ENCODE peak calls at places on chromosomes 13 and 19, in seven cellular contexts. S is stimulated activated CD4-positive, alpha-beta T cell treated with anti-CD3 and anti-CD28 coated beads, Interleukin-4, amount 100 ng/mL, for 24 hours; K is fibroblast of lung; J is right cardiac atrium; T is activated T-cell treated with anti-CD3 and anti-CD28 coated beads for 48 hours; Z is HTR-8/SVneo; W is KBM-7. P is an unnamed sample.
A peak's percentile ranks its signal among the peaks of the same experiment; 100 is the strongest.

GRCh38 chr19:18223860-18224524 is 2.2 kb downstream of the PDE4C start:
- DNase-seq in S (peak; percentile 21), K (no peak), J (peak; percentile 84), T (peak; percentile 54), Z (peak; percentile 70), W (peak; percentile 65), P (peak; percentile 25)

GRCh38 chr13:31421756-31422155 is 222.0 kb downstream of the B3GLCT start:
- DNase-seq in S (no peak), K (no peak), J (no peak), T (no peak), Z (no peak), W (no peak), P (no peak)

GRCh38 chr13:85603735-85604134 is 195.5 kb downstream of the SLITRK6 start:
- DNase-seq in S (no peak), K (no peak), J (no peak), T (no peak), Z (no peak), W (no peak), P (no peak)

GRCh38 chr19:34580055-34580336 is 97.0 kb downstream of the SCGB2B2 start:
- DNase-seq in S (no peak), K (no peak), J (no peak), T (no peak), Z (no peak), W (no peak), P (no peak)

GRCh38 chr19:45887311-45887710 is 1.4 kb upstream of the IRF2BP1 start:
- DNase-seq in S (no peak), K (peak; percentile 23), J (no peak), T (no peak), Z (no peak), W (no peak), P (no peak)

GRCh38 chr13:101144808-101145419 is 271.4 kb downstream of the NALCN start:
- DNase-seq in S (peak; percentile 27), K (peak; percentile 47), J (no peak), T (no peak), Z (peak; percentile 18), W (peak; percentile 64), P (peak; percentile 16)

GRCh38 chr19:5006201-5006600 is 37.3 kb downstream of the KDM4B start:
- DNase-seq in S (no peak), K (peak; percentile 34), J (peak; percentile 49), T (no peak), Z (peak; percentile 19), W (no peak), P (no peak)

GRCh38 chr19:32287811-32288227 is 57.6 kb upstream of the ZNF507 start:
- DNase-seq in S (no peak), K (peak; percentile 8), J (peak; percentile 89), T (peak; percentile 1), Z (peak; percentile 49), W (peak; percentile 65), P (no peak)

GRCh38 chr19:33950141-33950805 is 153.6 kb downstream of the KCTD15 start:
- DNase-seq in S (no peak), K (no peak), J (no peak), T (no peak), Z (no peak), W (no peak), P (no peak)

GRCh38 chr13:35927554-35927953 is 203.6 kb downstream of the DCLK1 start:
- DNase-seq in S (no peak), K (peak; percentile 91), J (no peak), T (no peak), Z (peak; percentile 11), W (no peak), P (no peak)

GRCh38 chr13:40595693-40596092 is 70.7 kb downstream of the FOXO1 start:
- DNase-seq in S (no peak), K (peak; percentile 21), J (no peak), T (no peak), Z (no peak), W (no peak), P (no peak)

GRCh38 chr13:90867336-90867683 is 480.2 kb upstream of the MIR17HG start:
- DNase-seq in S (no peak), K (peak; percentile 65), J (peak; percentile 63), T (peak; percentile 9), Z (peak; percentile 26), W (peak; percentile 85), P (no peak)

GRCh38 chr19:58538257-58539168 is 5.4 kb upstream of the TRIM28 start:
- DNase-seq in S (peak; percentile 44), K (no peak), J (peak; percentile 87), T (no peak), Z (no peak), W (no peak), P (no peak)

GRCh38 chr13:76944457-76944856 is 3.9 kb upstream of the ACOD1 start:
- DNase-seq in S (no peak), K (peak; percentile 69), J (no peak), T (no peak), Z (no peak), W (no peak), P (no peak)

GRCh38 chr13:112467236-112467635 is 91.1 kb downstream of the SPACA7 start:
- DNase-seq in S (no peak), K (no peak), J (no peak), T (no peak), Z (no peak), W (no peak), P (no peak)

GRCh38 chr19:14090509-14091085 is at the start of gene SAMD1:
- DNase-seq in S (peak; percentile 82), K (peak; percentile 88), J (peak; percentile 97), T (peak; percentile 77), Z (peak; percentile 80), W (peak; percentile 48), P (peak; percentile 61)

GRCh38 chr13:112454648-112455334 is 78.6 kb downstream of the SPACA7 start:
- DNase-seq in S (no peak), K (no peak), J (no peak), T (no peak), Z (no peak), W (no peak), P (no peak)

GRCh38 chr19:53906211-53907192 is 2.6 kb upstream of the CACNG7 start:
- DNase-seq in S (peak; percentile 70), K (no peak), J (peak; percentile 83), T (peak; percentile 67), Z (peak; percentile 64), W (no peak), P (peak; percentile 69)

GRCh38 chr13:109152941-109153340 is 523.5 kb downstream of the MYO16 start:
- DNase-seq in S (no peak), K (peak; percentile 48), J (no peak), T (no peak), Z (no peak), W (no peak), P (no peak)

GRCh38 chr19:57465680-57466381 is 8.9 kb upstream of the VN1R1 start:
- DNase-seq in S (no peak), K (no peak), J (no peak), T (no peak), Z (no peak), W (peak; percentile 73), P (no peak)

GRCh38 chr13:20814224-20814910 is 40.6 kb upstream of the EEF1AKMT1 start:
- DNase-seq in S (no peak), K (peak; percentile 95), J (peak; percentile 93), T (no peak), Z (peak; percentile 69), W (no peak), P (no peak)

GRCh38 chr13:110841406-110841805 is 73.5 kb downstream of the ANKRD10 start:
- DNase-seq in S (no peak), K (no peak), J (no peak), T (no peak), Z (no peak), W (no peak), P (no peak)

GRCh38 chr13:44537238-44537637 is 38.9 kb downstream of the TSC22D1 start:
- DNase-seq in S (no peak), K (no peak), J (no peak), T (no peak), Z (no peak), W (no peak), P (no peak)

GRCh38 chr13:23510979-23511735 is 59.1 kb upstream of the TNFRSF19 start:
- DNase-seq in S (no peak), K (peak; percentile 70), J (no peak), T (no peak), Z (no peak), W (peak; percentile 35), P (no peak)

GRCh38 chr13:29227560-29227959 is 367.9 kb downstream of the SLC7A1 start:
- DNase-seq in S (no peak), K (no peak), J (no peak), T (no peak), Z (no peak), W (no peak), P (no peak)

GRCh38 chr13:82900453-82900852 is 981.8 kb downstream of the SLITRK1 start:
- DNase-seq in S (no peak), K (no peak), J (no peak), T (no peak), Z (no peak), W (no peak), P (no peak)

P was measured in effector memory CD8-positive, alpha-beta T cell.